ENCODE peak calls at places on chromosomes 13 and 19, in nine cellular contexts. L, Q, B, M, X, R, A, W and D are unnamed samples.

GRCh38 chr13:30026093-30026492 is 175.7 kb upstream of the UBL3 start:
- DNase-seq in A (peak), R (peak), M (no peak), W (peak), B (no peak), Q (no peak), X (peak), L (peak), D (no peak)

GRCh38 chr13:101845501-101846012 is 393.1 kb downstream of the ITGBL1 start:
- DNase-seq in B (no peak), R (no peak), A (peak), W (no peak), L (peak), X (peak), M (peak), Q (no peak), D (peak)

GRCh38 chr19:17335575-17335974 is 920 bp upstream of the ANO8 start:
- DNase-seq in M (no peak), W (no peak), X (no peak), Q (no peak), B (no peak), L (no peak), A (peak), R (no peak), D (peak)

GRCh38 chr19:34867631-34868030 is 59.1 kb upstream of the ZNF30 start:
- DNase-seq in X (no peak), A (no peak), R (no peak), Q (no peak), L (no peak), W (no peak), M (no peak), B (no peak), D (no peak)

GRCh38 chr13:47188802-47189201 is 291.9 kb upstream of the HTR2A start:
- DNase-seq in Q (no peak), A (peak), M (peak), B (peak), R (peak), X (peak), W (peak), L (peak), D (no peak)

GRCh38 chr13:81395368-81395767 is 1054.4 kb upstream of the SPRY2 start:
- DNase-seq in Q (peak), B (peak), X (no peak), L (no peak), R (no peak), A (no peak), W (no peak), M (peak), D (peak)

GRCh38 chr13:113904411-113904810 is 40.5 kb upstream of the GAS6 start:
- DNase-seq in X (no peak), A (peak), B (peak), R (no peak), W (no peak), M (peak), Q (peak), L (peak), D (peak)

GRCh38 chr19:46955114-46955812 is 64.4 kb upstream of the NPAS1 start:
- DNase-seq in Q (no peak), X (peak), B (peak), R (peak), L (peak), W (peak), M (no peak), A (peak), D (no peak)

GRCh38 chr13:97253581-97254293 is 31.6 kb downstream of the MBNL2 start:
- DNase-seq in A (no peak), W (no peak), Q (no peak), L (no peak), M (no peak), B (no peak), R (no peak), X (no peak), D (no peak)

GRCh38 chr13:29548722-29549446 is 46.6 kb downstream of the SLC7A1 start:
- DNase-seq in L (peak), A (no peak), W (no peak), Q (peak), M (peak), B (no peak), X (peak), R (peak), D (peak)

GRCh38 chr13:24381539-24382265 is 72.3 kb downstream of the C1QTNF9 start:
- DNase-seq in M (no peak), X (peak), W (no peak), Q (no peak), A (peak), B (no peak), R (peak), L (peak), D (no peak)

GRCh38 chr13:83229574-83230300 is 652.5 kb downstream of the SLITRK1 start:
- DNase-seq in Q (no peak), M (no peak), L (peak), B (no peak), A (no peak), W (no peak), R (peak), X (peak), D (no peak)

GRCh38 chr19:30249911-30250310 is 122.3 kb upstream of the ZNF536 start:
- DNase-seq in B (no peak), W (no peak), L (no peak), M (no peak), R (no peak), Q (no peak), A (no peak), X (no peak), D (peak)

GRCh38 chr19:49213791-49214190 is 56.2 kb downstream of the TRPM4 start:
- DNase-seq in X (no peak), A (peak), Q (no peak), B (peak), W (no peak), L (no peak), M (peak), R (no peak), D (peak)

GRCh38 chr19:57850553-57851017 is 926 bp downstream of the ZNF587 start:
- DNase-seq in W (peak), M (peak), L (peak), X (peak), B (peak), R (peak), Q (peak), A (peak), D (peak)

GRCh38 chr13:24032674-24033073 is 127.8 kb upstream of the SPATA13 start:
- DNase-seq in R (peak), W (peak), Q (no peak), B (no peak), A (peak), X (peak), L (peak), M (no peak), D (no peak)

GRCh38 chr19:10010247-10010691 is at the start of gene COL5A3:
- DNase-seq in Q (peak), A (no peak), W (peak), R (no peak), M (no peak), L (peak), X (no peak), B (peak), D (peak)

GRCh38 chr19:51948979-51949378 is 21.7 kb downstream of the ZNF613 start:
- DNase-seq in W (peak), X (peak), Q (no peak), M (no peak), A (no peak), R (peak), B (peak), L (peak), D (no peak)

GRCh38 chr13:60000986-60001385 is 162.7 kb downstream of the DIAPH3 start:
- DNase-seq in Q (no peak), X (no peak), M (no peak), R (no peak), L (no peak), W (no peak), A (no peak), B (no peak), D (no peak)

GRCh38 chr13:94800423-94800822 is 88.1 kb upstream of the SOX21 start:
- DNase-seq in W (no peak), R (no peak), L (no peak), X (no peak), A (no peak), B (no peak), Q (no peak), M (no peak), D (no peak)

GRCh38 chr13:24168392-24168750 is 7.9 kb downstream of the SPATA13 start:
- DNase-seq in L (no peak), W (no peak), A (no peak), B (no peak), M (no peak), Q (no peak), X (peak), R (peak), D (peak)

GRCh38 chr13:41032646-41033396 is 13.7 kb upstream of the ELF1 start:
- DNase-seq in M (no peak), W (no peak), R (no peak), B (no peak), A (no peak), L (no peak), Q (no peak), X (no peak), D (no peak)

GRCh38 chr19:16698914-16699313 is 20.7 kb upstream of the NWD1 start:
- DNase-seq in M (no peak), X (no peak), W (peak), Q (no peak), B (no peak), A (no peak), R (no peak), L (no peak), D (no peak)

GRCh38 chr13:42007844-42008243 is 40.6 kb upstream of the DGKH start:
- DNase-seq in B (no peak), X (peak), A (peak), W (peak), Q (no peak), M (no peak), R (peak), L (peak), D (no peak)

GRCh38 chr19:1063909-1064660 is 2.9 kb upstream of the ARHGAP45 start:
- DNase-seq in B (no peak), M (peak), A (peak), R (no peak), W (no peak), X (no peak), Q (peak), L (no peak), D (peak)

GRCh38 chr13:42494157-42494556 is 79.8 kb upstream of the TNFSF11 start:
- DNase-seq in M (no peak), R (no peak), W (no peak), B (no peak), X (no peak), A (peak), Q (no peak), L (no peak), D (no peak)

GRCh38 chr19:30116984-30117555 is 175.0 kb downstream of the URI1 start:
- DNase-seq in X (no peak), A (no peak), R (no peak), W (no peak), B (no peak), L (no peak), M (peak), Q (no peak), D (no peak)

GRCh38 chr19:39339636-39340035 is 2.6 kb upstream of the SAMD4B start:
- DNase-seq in M (no peak), B (no peak), A (no peak), L (no peak), W (no peak), R (no peak), Q (no peak), X (no peak), D (no peak)

GRCh38 chr19:1675633-1676350 is 23.4 kb upstream of the TCF3 start:
- DNase-seq in M (peak), X (no peak), W (peak), Q (no peak), B (no peak), R (no peak), L (no peak), A (no peak), D (peak)

GRCh38 chr13:58992478-58993042 is 1171.2 kb downstream of the DIAPH3 start:
- DNase-seq in A (no peak), Q (no peak), W (no peak), M (no peak), R (no peak), B (no peak), L (no peak), X (no peak), D (no peak)

GRCh38 chr13:111344471-111345191 is 24.2 kb downstream of the TEX29 start:
- DNase-seq in X (peak), W (peak), B (peak), Q (no peak), L (peak), A (peak), M (peak), R (peak), D (peak)

GRCh38 chr13:33678084-33678483 is 139.9 kb upstream of the RFC3 start:
- DNase-seq in R (no peak), M (no peak), X (no peak), L (no peak), W (no peak), Q (no peak), B (peak), A (no peak), D (no peak)

GRCh38 chr13:33678906-33679657 is 138.9 kb upstream of the RFC3 start:
- DNase-seq in R (peak), L (peak), X (peak), A (peak), Q (peak), B (peak), W (no peak), M (peak), D (no peak)

GRCh38 chr13:33677215-33677614 is 140.7 kb upstream of the RFC3 start:
- DNase-seq in R (no peak), X (no peak), W (no peak), M (no peak), A (no peak), Q (no peak), B (no peak), L (no peak), D (no peak)

GRCh38 chr13:33682020-33682564 is 135.9 kb upstream of the RFC3 start:
- DNase-seq in A (no peak), R (no peak), L (no peak), X (no peak), W (no peak), M (no peak), B (no peak), Q (no peak), D (no peak)

DNA sequence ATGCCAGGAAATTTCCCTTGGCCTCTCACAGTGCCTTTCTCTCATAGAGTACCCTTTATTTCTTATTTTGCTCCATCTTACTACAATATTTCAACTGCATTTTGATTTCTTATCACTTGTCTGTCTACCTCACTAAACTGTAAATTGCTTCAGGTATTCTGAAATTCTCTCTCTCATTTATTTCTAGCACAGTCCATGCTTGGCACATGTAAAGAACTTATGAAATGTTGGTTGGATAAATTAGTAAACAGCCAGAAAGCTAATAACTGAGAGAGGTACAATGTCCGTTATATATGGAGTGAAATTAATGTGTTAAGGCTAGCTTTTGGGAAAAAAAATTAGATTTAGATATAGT is 138.3 kb upstream of the RFC3 start:
- DNase-seq in Q (no peak), L (no peak), W (no peak), R (no peak), A (no peak), X (no peak), B (no peak), M (no peak), D (no peak)
- H3K9ac ChIP-seq in Q (peak), L (no peak), W (no peak), R (no peak), A (peak), X (no peak), B (no peak), M (no peak), D (no peak)

GRCh38 chr19:4539697-4540581 is at the start of gene LRG1:
- DNase-seq in R (no peak), M (peak), A (no peak), X (no peak), B (peak), W (no peak), L (no peak), Q (peak), D (peak)
- H3K9ac ChIP-seq in R (no peak), M (no peak), A (no peak), X (no peak), B (peak), W (no peak), L (no peak), Q (no peak), D (no peak)

GRCh38 chr19:55596304-55596703 is 3.0 kb downstream of the FIZ1 start:
- DNase-seq in X (no peak), R (no peak), Q (no peak), A (no peak), M (no peak), L (no peak), B (no peak), W (no peak), D (no peak)
- H3K9ac ChIP-seq in X (no peak), R (no peak), Q (no peak), A (no peak), M (no peak), L (no peak), B (no peak), W (no peak), D (no peak)

DNA sequence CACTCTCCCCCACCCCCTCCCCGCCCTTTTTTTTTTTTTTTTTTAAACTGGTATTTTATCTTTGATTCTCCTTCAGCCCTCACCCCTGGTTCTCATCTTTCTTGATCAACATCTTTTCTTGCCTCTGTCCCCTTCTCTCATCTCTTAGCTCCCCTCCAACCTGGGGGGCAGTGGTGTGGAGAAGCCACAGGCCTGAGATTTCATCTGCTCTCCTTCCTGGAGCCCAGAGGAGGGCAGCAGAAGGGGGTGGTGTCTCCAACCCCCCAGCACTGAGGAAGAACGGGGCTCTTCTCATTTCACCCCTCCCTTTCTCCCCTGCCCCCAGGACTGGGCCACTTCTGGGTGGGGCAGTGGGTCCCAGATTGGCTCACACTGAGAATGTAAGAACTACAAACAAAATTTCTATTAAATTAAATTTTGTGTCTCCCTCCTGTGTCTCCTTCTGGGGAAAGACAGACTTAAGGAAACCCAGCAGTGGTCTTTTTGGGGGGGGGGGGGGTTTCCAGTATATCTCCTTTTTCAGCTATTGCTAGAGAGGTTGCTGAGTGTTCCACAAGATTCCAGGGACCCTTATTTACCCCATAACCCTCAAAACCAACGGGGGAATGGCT is 1.5 kb upstream of the RAD23A start:
- DNase-seq in W (no peak), B (no peak), L (no peak), A (no peak), R (no peak), X (no peak), Q (no peak), M (no peak), D (no peak)
- H3K9ac ChIP-seq in W (no peak), B (no peak), L (no peak), A (no peak), R (no peak), X (no peak), Q (no peak), M (no peak), D (no peak)